ENCODE peak calls at places on chromosomes 13 and 19, in four cellular contexts. F is fibroblast of lung, V is GM06990, L is tibial nerve. J is an unnamed sample.

GRCh38 chr13:91132381-91132780 is 215.1 kb upstream of the MIR17HG start:
- DNase-seq in F (no peak), V (no peak), L (no peak), J (no peak)

GRCh38 chr13:74243637-74244526 is 109.7 kb upstream of the KLF12 start:
- DNase-seq in F (peak), V (no peak), L (no peak), J (no peak)

GRCh38 chr13:80962173-80962572 is 621.2 kb upstream of the SPRY2 start:
- DNase-seq in F (peak), V (no peak), L (no peak), J (no peak)

GRCh38 chr13:113941571-113942191 is 32.2 kb downstream of the C13orf46 start:
- DNase-seq in F (peak), V (no peak), L (no peak), J (no peak)

GRCh38 chr19:993361-993830 is 6.8 kb upstream of the GRIN3B start:
- DNase-seq in F (no peak), V (no peak), L (no peak), J (no peak)

GRCh38 chr13:42405665-42406390 is 133.9 kb downstream of the AKAP11 start:
- DNase-seq in F (peak), V (peak), L (no peak), J (peak)

GRCh38 chr13:101210774-101211173 is 205.5 kb downstream of the NALCN start:
- DNase-seq in F (no peak), V (no peak), L (no peak), J (no peak)

GRCh38 chr19:23686622-23687423 is at the start of gene ZNF675:
- DNase-seq in F (peak), V (peak), L (peak), J (peak)

GRCh38 chr13:113996081-113996911 is 22.4 kb upstream of the C13orf46 start:
- DNase-seq in F (no peak), V (no peak), L (no peak), J (no peak)

GRCh38 chr19:737591-738093 is 13.3 kb upstream of the MISP start:
- DNase-seq in F (peak), V (no peak), L (no peak), J (peak)

GRCh38 chr13:77267362-77267761 is 59.5 kb downstream of the MYCBP2 start:
- DNase-seq in F (no peak), V (no peak), L (no peak), J (no peak)

GRCh38 chr13:20495087-20496023 is 30.3 kb downstream of the CRYL1 start:
- DNase-seq in F (peak), V (no peak), L (peak), J (no peak)

GRCh38 chr19:18717601-18718000 is 34.1 kb downstream of the CRTC1 start:
- DNase-seq in F (no peak), V (no peak), L (no peak), J (no peak)

GRCh38 chr19:17950310-17951150 is 16.4 kb upstream of the KCNN1 start:
- DNase-seq in F (no peak), V (peak), L (no peak), J (peak)

GRCh38 chr13:54489359-54489758 is 1460.7 kb downstream of the OLFM4 start:
- DNase-seq in F (no peak), V (no peak), L (no peak), J (no peak)

GRCh38 chr13:75495938-75496337 is 14.0 kb upstream of the TBC1D4 start:
- DNase-seq in F (peak), V (no peak), L (no peak), J (no peak)

GRCh38 chr13:25901460-25902376 is 150.1 kb downstream of the SHISA2 start:
- DNase-seq in F (peak), V (peak), L (no peak), J (no peak)

GRCh38 chr19:6103217-6103644 is 7.1 kb downstream of the RFX2 start:
- DNase-seq in F (peak), V (no peak), L (peak), J (no peak)

GRCh38 chr13:101341464-101341863 is 74.8 kb downstream of the NALCN start:
- DNase-seq in F (peak), V (no peak), L (no peak), J (no peak)

GRCh38 chr19:10120538-10121198 is 969 bp upstream of the EIF3G start:
- DNase-seq in F (peak), V (no peak), L (no peak), J (no peak)

GRCh38 chr19:41226053-41226873 is 7.2 kb downstream of the AXL start:
- DNase-seq in F (peak), V (no peak), L (peak), J (no peak)

GRCh38 chr13:36211567-36211966 is 2.8 kb downstream of the SOHLH2 start:
- DNase-seq in F (no peak), V (no peak), L (no peak), J (no peak)

GRCh38 chr19:677201-677600 is 1.0 kb downstream of the FSTL3 start:
- DNase-seq in F (peak), V (no peak), L (peak), J (no peak)

GRCh38 chr13:46317120-46317519 is 69.9 kb downstream of the RUBCNL start:
- DNase-seq in F (no peak), V (no peak), L (no peak), J (no peak)

GRCh38 chr13:111573362-111573761 is 252.9 kb downstream of the TEX29 start:
- DNase-seq in F (no peak), V (no peak), L (no peak), J (no peak)

GRCh38 chr13:48233886-48234488 is 981 bp downstream of the ITM2B start:
- DNase-seq in F (peak), V (no peak), L (no peak), J (no peak)

GRCh38 chr19:29735821-29736220 is 20.8 kb upstream of the C19orf12 start:
- DNase-seq in F (no peak), V (no peak), L (no peak), J (no peak)

GRCh38 chr19:42965204-42965603 is 28.2 kb upstream of the PSG7 start:
- DNase-seq in F (peak), V (no peak), L (no peak), J (no peak)

GRCh38 chr13:111903143-111903542 is 163.8 kb upstream of the SOX1 start:
- DNase-seq in F (no peak), V (no peak), L (no peak), J (no peak)

GRCh38 chr13:80074143-80074752 is 266.7 kb downstream of the SPRY2 start:
- DNase-seq in F (no peak), V (no peak), L (no peak), J (no peak)

GRCh38 chr13:111977184-111977516 is 89.8 kb upstream of the SOX1 start:
- DNase-seq in F (no peak), V (no peak), L (no peak), J (no peak)

GRCh38 chr13:93881418-93881817 is 598.1 kb downstream of the DCT start:
- DNase-seq in F (peak), V (no peak), L (no peak), J (no peak)

GRCh38 chr13:90686438-90686837 is 661.0 kb upstream of the MIR17HG start:
- DNase-seq in F (peak), V (no peak), L (no peak), J (no peak)

GRCh38 chr19:18771328-18772242 is 19.5 kb downstream of the COMP start:
- DNase-seq in F (no peak), V (no peak), L (no peak), J (no peak)

GRCh38 chr13:94700536-94700935 is 11.8 kb downstream of the SOX21 start:
- DNase-seq in F (no peak), V (no peak), L (no peak), J (no peak)

GRCh38 chr13:97028441-97029299 is 34.4 kb upstream of the OXGR1 start:
- DNase-seq in F (peak), V (peak), L (peak), J (no peak)

GRCh38 chr19:29260477-29261317 is 47.7 kb upstream of the UQCRFS1 start:
- DNase-seq in F (no peak), V (no peak), L (no peak), J (no peak)

GRCh38 chr13:107250626-107251025 is 682.7 kb upstream of the ARGLU1 start:
- DNase-seq in F (peak), V (no peak), L (no peak), J (no peak)

GRCh38 chr19:55310498-55310897 is 14.6 kb downstream of the TMEM150B start:
- DNase-seq in F (no peak), V (no peak), L (no peak), J (no peak)

GRCh38 chr19:55311397-55311796 is 13.7 kb downstream of the TMEM150B start:
- DNase-seq in F (no peak), V (no peak), L (no peak), J (no peak)

GRCh38 chr19:55312621-55313117 is 12.5 kb downstream of the TMEM150B start:
- DNase-seq in F (no peak), V (no peak), L (no peak), J (no peak)

GRCh38 chr19:55309437-55309836 is 15.7 kb downstream of the TMEM150B start:
- DNase-seq in F (no peak), V (no peak), L (no peak), J (no peak)

GRCh38 chr19:55311797-55312196 is 13.3 kb downstream of the TMEM150B start:
- DNase-seq in F (no peak), V (no peak), L (no peak), J (no peak)
- TF ChIP-seq CTCF in F (no peak), V (no peak), L (no peak), J (no peak)

GRCh38 chr19:35744335-35744687 is 907 bp downstream of the U2AF1L4 start:
- DNase-seq in F (no peak), V (no peak), L (no peak), J (no peak)

GRCh38 chr19:35743640-35744306 is 1.4 kb downstream of the U2AF1L4 start:
- DNase-seq in F (no peak), V (no peak), L (no peak), J (no peak)

GRCh38 chr19:35745328-35746086 is at the start of the genes PSENEN and U2AF1L4:
- DNase-seq in F (peak), V (peak), L (peak), J (peak)

GRCh38 chr19:35746087-35746462 is 624 bp downstream of the PSENEN start:
- DNase-seq in F (no peak), V (no peak), L (no peak), J (no peak)

GRCh38 chr19:35744688-35745327 is 410 bp downstream of the U2AF1L4 start:
- DNase-seq in F (peak), V (peak), L (peak), J (peak)
- TF ChIP-seq CTCF in F (peak), V (peak), L (peak), J (no peak)

GRCh38 chr19:11196406-11197287 is 698 bp downstream of the KANK2 start:
- DNase-seq in F (peak), V (no peak), L (no peak), J (no peak)

GRCh38 chr19:11198769-11199469 is 1.6 kb upstream of the KANK2 start:
- DNase-seq in F (no peak), V (no peak), L (no peak), J (no peak)

GRCh38 chr19:11195681-11196080 is 1.7 kb downstream of the KANK2 start:
- DNase-seq in F (no peak), V (no peak), L (no peak), J (no peak)

GRCh38 chr19:11198175-11198534 is 810 bp upstream of the KANK2 start:
- DNase-seq in F (no peak), V (no peak), L (no peak), J (no peak)

GRCh38 chr19:11197291-11198174 is at the start of gene KANK2:
- DNase-seq in F (peak), V (peak), L (peak), J (peak)
- TF ChIP-seq CTCF in F (no peak), V (no peak), L (no peak), J (no peak)

DNA sequence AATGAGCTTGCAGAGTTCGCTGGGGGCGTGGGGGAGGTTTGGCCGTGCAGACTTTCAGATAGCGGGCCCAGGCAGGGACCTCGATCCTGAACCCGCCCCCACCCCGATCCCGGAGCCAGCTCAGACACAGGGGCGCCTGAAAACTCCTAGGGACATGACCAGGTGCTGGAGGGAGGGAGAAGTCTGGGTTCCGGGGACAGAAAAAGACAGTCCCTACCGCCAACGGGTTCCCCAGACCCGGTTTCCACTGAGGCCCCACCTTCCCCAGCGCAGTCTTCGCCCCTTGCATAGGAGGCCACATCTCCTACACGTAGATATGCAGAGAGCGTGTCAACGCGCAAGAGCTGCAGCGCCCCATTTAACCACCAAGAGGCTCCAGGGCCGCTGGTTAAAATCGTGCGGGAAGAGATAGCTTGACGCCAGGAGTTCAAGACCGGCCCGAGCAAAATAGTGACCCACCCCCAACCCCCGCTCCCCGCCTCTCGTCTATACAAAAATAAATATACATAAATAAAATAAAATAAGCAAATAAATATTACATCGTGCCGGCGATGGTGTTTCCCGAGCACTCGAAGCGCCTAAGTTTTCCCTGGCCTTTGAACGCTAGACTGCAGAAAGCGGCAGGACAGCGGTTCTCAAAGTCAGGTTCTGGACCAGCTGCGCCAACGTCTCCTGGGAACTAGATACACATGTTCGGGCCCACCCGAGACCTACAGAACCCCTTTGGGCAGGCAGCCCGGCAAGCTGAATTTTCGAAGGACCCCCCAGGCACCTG is 8.3 kb downstream of the CCDC8 start:
- DNase-seq in F (no peak), V (no peak), L (no peak), J (no peak)
- TF ChIP-seq CTCF in F (peak), V (no peak), L (no peak), J (no peak)

GRCh38 chr13:45121421-45121820 is 1.1 kb downstream of the GTF2F2 start:
- DNase-seq in F (peak), V (peak), L (no peak), J (no peak)
- TF ChIP-seq CTCF in F (no peak), V (no peak), L (no peak), J (no peak)

GRCh38 chr13:50969691-50970090 is 60.1 kb downstream of the RNASEH2B start:
- DNase-seq in F (peak), V (no peak), L (no peak), J (no peak)
- TF ChIP-seq CTCF in F (no peak), V (peak), L (no peak), J (no peak)

J was measured in activated B cell treated with CpG ODN at 0.5 μM for 24 hours.